ENCODE peak calls at places on chromosomes 11 and 22, in ten cellular contexts. L is thoracic aorta; Z is CD4-positive, alpha-beta memory T cell; G is tibial artery; R is HAP-1; N is aorta; J is pancreas; A is HFF-Myc; Y is LNCaP clone FGC; K is esophagus squamous epithelium. O is an unnamed sample.

GRCh38 chr11:10255388-10256125 is 38.5 kb downstream of the SBF2 start:
- DNase-seq in K (no peak), N (no peak), L (no peak), Y (no peak), G (no peak), J (no peak), R (no peak), Z (no peak), A (no peak), O (no peak)

GRCh38 chr22:43253839-43254238 is 66.9 kb upstream of the TTLL12 start:
- DNase-seq in G (no peak), N (no peak), L (no peak), R (no peak), J (no peak), K (no peak), Y (peak; percentile 36), Z (no peak), A (no peak), O (no peak)

GRCh38 chr11:26726960-26727359 is 5.1 kb upstream of the SLC5A12 start:
- DNase-seq in Y (no peak), R (no peak), G (no peak), Z (no peak), L (no peak), A (no peak), K (no peak), N (no peak), J (no peak), O (no peak)

GRCh38 chr11:76588455-76589325 is 81.9 kb downstream of the LRRC32 start:
- DNase-seq in A (no peak), K (no peak), R (no peak), N (peak; percentile 89), Z (no peak), J (peak; percentile 41), L (no peak), G (peak; percentile 79), Y (no peak), O (peak; percentile 90)

GRCh38 chr22:43090130-43090789 is 1.1 kb upstream of the TTLL1 start:
- DNase-seq in Z (peak; percentile 34), J (no peak), R (peak; percentile 70), K (no peak), N (peak; percentile 56), L (peak; percentile 24), Y (peak; percentile 86), G (peak; percentile 62), A (peak; percentile 89), O (no peak)

GRCh38 chr22:29380032-29380781 is 8.2 kb downstream of the AP1B1 start:
- DNase-seq in N (no peak), K (no peak), Y (no peak), L (no peak), G (no peak), Z (no peak), R (no peak), J (no peak), A (no peak), O (no peak)

GRCh38 chr11:64298966-64299846 is 952 bp upstream of the CATSPERZ start:
- DNase-seq in A (no peak), R (no peak), G (peak; percentile 70), Y (no peak), K (no peak), Z (no peak), J (peak; percentile 89), L (no peak), N (peak; percentile 84), O (peak; percentile 84)

GRCh38 chr11:132683602-132684001 is 848.7 kb downstream of the OPCML start:
- DNase-seq in G (no peak), R (no peak), Z (no peak), K (no peak), Y (no peak), J (no peak), A (no peak), N (no peak), L (no peak), O (no peak)

GRCh38 chr22:44357962-44358553 is 45.3 kb upstream of the SHISAL1 start:
- DNase-seq in G (no peak), N (peak; percentile 54), L (no peak), Y (no peak), Z (no peak), A (no peak), J (peak; percentile 18), R (no peak), K (no peak), O (peak; percentile 19)

GRCh38 chr11:131579932-131580387 is 209.5 kb downstream of the NTM start:
- DNase-seq in A (no peak), Y (no peak), K (no peak), L (no peak), Z (no peak), G (no peak), R (no peak), J (no peak), N (no peak), O (no peak)

GRCh38 chr22:19265779-19266178 is 25.7 kb downstream of the CLTCL1 start:
- DNase-seq in L (no peak), N (no peak), Z (no peak), J (no peak), Y (no peak), R (no peak), G (no peak), A (no peak), K (no peak), O (no peak)

GRCh38 chr22:19271273-19271855 is 20.2 kb downstream of the CLTCL1 start:
- DNase-seq in N (no peak), Y (no peak), Z (no peak), J (no peak), G (no peak), R (no peak), L (no peak), A (no peak), K (no peak), O (no peak)

GRCh38 chr22:19271856-19272535 is 19.5 kb downstream of the CLTCL1 start:
- DNase-seq in R (no peak), K (no peak), Y (peak; percentile 83), Z (no peak), L (no peak), N (no peak), J (no peak), G (no peak), A (no peak), O (no peak)

GRCh38 chr22:19270873-19271272 is 20.6 kb downstream of the CLTCL1 start:
- DNase-seq in A (no peak), J (no peak), L (no peak), R (no peak), G (no peak), Y (no peak), N (no peak), K (no peak), Z (no peak), O (no peak)

DNA sequence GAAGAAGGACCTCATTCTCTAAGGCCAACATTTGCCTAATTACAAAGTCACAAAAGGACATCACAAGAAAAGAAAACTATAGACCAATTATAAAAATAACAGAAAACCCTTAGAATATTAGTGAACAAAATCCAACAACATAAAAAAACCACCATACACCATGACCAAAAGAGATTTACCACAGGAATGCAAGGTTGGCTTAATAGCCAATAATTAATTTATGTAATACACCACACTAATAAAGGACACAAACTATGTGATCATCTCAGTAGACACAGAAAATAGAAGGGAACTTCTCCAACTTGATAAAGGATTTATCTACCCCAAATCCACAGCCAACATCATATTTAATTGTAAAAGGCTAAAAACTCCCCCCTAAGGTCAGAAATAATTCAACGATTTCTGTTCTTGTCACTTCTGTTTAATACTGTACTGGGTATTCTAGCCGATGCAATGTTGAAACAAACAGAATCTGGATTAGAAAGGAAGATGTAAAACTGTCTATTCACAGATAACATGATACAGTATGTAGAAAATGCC is 24.9 kb downstream of the CLTCL1 start:
- DNase-seq in G (no peak), L (no peak), R (no peak), A (no peak), Z (no peak), K (no peak), Y (no peak), J (no peak), N (no peak), O (no peak)
- H3K4me3 ChIP-seq in G (no peak overlapping the region), L (no peak overlapping the region), R (no peak overlapping the region), A (no peak overlapping the region), Z (no peak overlapping the region), K (no peak overlapping the region), Y (no peak overlapping the region), J (no peak overlapping the region), N (no peak overlapping the region), O (no peak overlapping the region)

GRCh38 chr11:128840783-128841182 is 26.3 kb downstream of the KCNJ1 start:
- DNase-seq in K (no peak), A (no peak), J (no peak), N (no peak), R (no peak), L (no peak), Z (no peak), Y (no peak), G (no peak), O (no peak)
- H3K4me3 ChIP-seq in K (no peak overlapping the region), A (no peak overlapping the region), J (no peak overlapping the region), N (no peak overlapping the region), R (no peak overlapping the region), L (no peak overlapping the region), Z (no peak overlapping the region), Y (no peak overlapping the region), G (no peak overlapping the region), O (no peak overlapping the region)

GRCh38 chr22:39904864-39905263 is 4.0 kb downstream of the GRAP2 start:
- DNase-seq in G (no peak), L (no peak), A (no peak), Y (no peak), R (no peak), J (no peak), Z (no peak), N (no peak), K (no peak), O (no peak)
- H3K4me3 ChIP-seq in G (no peak overlapping the region), L (no peak overlapping the region), A (no peak overlapping the region), Y (no peak overlapping the region), R (no peak overlapping the region), J (no peak overlapping the region), Z (peak overlapping the region; percentile 57), N (no peak overlapping the region), K (peak overlapping the region; percentile 21), O (peak overlapping the region; percentile 2)

GRCh38 chr11:59207988-59208432 is 4.7 kb downstream of the MPEG1 start:
- DNase-seq in G (no peak), Z (peak; percentile 52), L (no peak), K (no peak), J (no peak), Y (no peak), N (no peak), R (peak; percentile 26), A (no peak), O (no peak)
- H3K4me3 ChIP-seq in G (no peak overlapping the region), Z (no peak overlapping the region), L (peak overlapping the region; percentile 7), K (peak overlapping the region; percentile 16), J (no peak overlapping the region), Y (no peak overlapping the region), N (no peak overlapping the region), R (no peak overlapping the region), A (no peak overlapping the region), O (peak overlapping the region; percentile 37)

GRCh38 chr22:37501176-37501609 is 15.0 kb upstream of the MFNG start:
- DNase-seq in G (no peak), L (no peak), Y (no peak), Z (no peak), R (no peak), N (no peak), K (no peak), A (no peak), J (no peak), O (no peak)
- H3K4me3 ChIP-seq in G (no peak overlapping the region), L (no peak overlapping the region), Y (no peak overlapping the region), Z (no peak overlapping the region), R (no peak overlapping the region), N (no peak overlapping the region), K (no peak overlapping the region), A (no peak overlapping the region), J (no peak overlapping the region), O (no peak overlapping the region)

DNA sequence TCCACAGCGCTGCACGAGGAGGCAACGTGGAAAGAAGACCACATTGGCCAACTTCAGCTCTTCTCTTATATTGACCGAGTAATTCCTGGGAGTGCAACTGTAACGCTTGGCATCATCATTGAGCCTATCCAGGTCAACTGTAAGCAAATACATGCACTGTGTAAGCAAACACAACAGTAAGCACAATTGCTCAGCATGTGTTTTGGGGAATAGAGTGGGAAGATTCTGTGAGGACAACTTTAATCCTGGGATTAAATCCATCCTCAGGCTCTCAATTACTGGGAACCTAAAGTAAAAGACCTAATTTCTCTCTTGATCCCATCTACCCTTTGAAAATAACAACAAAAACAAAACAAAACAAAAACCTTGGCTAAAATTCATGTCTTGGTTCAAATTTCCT is 109.5 kb upstream of the DDI1 start:
- DNase-seq in L (no peak), Y (no peak), Z (no peak), J (no peak), K (no peak), A (no peak), N (no peak), G (no peak), R (no peak), O (no peak)
- H3K4me3 ChIP-seq in L (no peak overlapping the region), Y (no peak overlapping the region), Z (no peak overlapping the region), J (no peak overlapping the region), K (no peak overlapping the region), A (no peak overlapping the region), N (no peak overlapping the region), G (no peak overlapping the region), R (no peak overlapping the region), O (no peak overlapping the region)